ENCODE peak calls at places on chromosomes 3 and 15, in nine cellular contexts. X is AG09309, K is heart right ventricle, M is K562, G is A549, S is NB4, Q is body of pancreas, U is esophagus muscularis mucosa, T is cardiac fibroblast. P is an unnamed sample.

GRCh38 chr3:94716326-94717018 is 653.6 kb downstream of the NSUN3 start:
- DNase-seq in T (peak), G (peak), X (no peak), U (no peak), M (no peak), Q (peak), S (no peak), K (no peak), P (no peak)

GRCh38 chr15:41105348-41106334 is 10.4 kb downstream of the INO80 start:
- DNase-seq in M (no peak), K (no peak), X (no peak), S (peak), U (no peak), T (no peak), G (no peak), Q (no peak), P (no peak)

GRCh38 chr15:49045691-49046112 is 544 bp downstream of the SECISBP2L start:
- DNase-seq in M (no peak), X (no peak), G (peak), Q (no peak), U (no peak), T (peak), S (peak), K (peak), P (peak)

GRCh38 chr3:62982795-62983455 is 107.7 kb upstream of the CADPS start:
- DNase-seq in U (no peak), G (no peak), S (no peak), T (no peak), K (no peak), Q (no peak), X (no peak), M (no peak), P (no peak)

GRCh38 chr15:71761649-71762048 is 48.7 kb upstream of the NR2E3 start:
- DNase-seq in U (no peak), X (peak), G (peak), K (no peak), Q (no peak), T (peak), M (no peak), S (peak), P (peak)

GRCh38 chr15:69729167-69729748 is 276.6 kb downstream of the RPLP1 start:
- DNase-seq in S (peak), M (peak), T (peak), Q (peak), G (no peak), X (no peak), U (no peak), K (peak), P (peak)

GRCh38 chr3:131072845-131073244 is 46.2 kb downstream of the NEK11 start:
- DNase-seq in K (peak), U (no peak), G (no peak), X (no peak), Q (no peak), M (no peak), S (peak), T (peak), P (peak)

GRCh38 chr3:179995406-179995805 is 41.3 kb downstream of the PEX5L start:
- DNase-seq in Q (no peak), M (no peak), U (no peak), X (no peak), G (no peak), S (no peak), T (no peak), K (no peak), P (no peak)

GRCh38 chr3:113741086-113741485 is 5.0 kb downstream of the NAA50 start:
- DNase-seq in S (no peak), G (no peak), T (no peak), U (no peak), M (no peak), Q (no peak), K (no peak), X (no peak), P (no peak)

GRCh38 chr3:196948442-196949365 is 6.4 kb upstream of the NCBP2 start:
- DNase-seq in K (no peak), U (no peak), G (no peak), T (no peak), S (peak), Q (no peak), X (no peak), M (peak), P (no peak)

GRCh38 chr15:89649716-89650115 is 5.6 kb downstream of the KIF7 start:
- DNase-seq in K (no peak), M (no peak), G (no peak), X (no peak), T (no peak), U (no peak), S (no peak), Q (no peak), P (no peak)

GRCh38 chr3:190319660-190320059 is 2.6 kb downstream of the CLDN1 start:
- DNase-seq in K (no peak), X (no peak), T (no peak), S (no peak), M (no peak), Q (peak), G (no peak), U (no peak), P (no peak)

GRCh38 chr15:101045835-101046691 is 126.9 kb downstream of the LRRK1 start:
- DNase-seq in S (no peak), U (peak), X (no peak), Q (no peak), G (no peak), M (no peak), K (peak), T (no peak), P (no peak)

GRCh38 chr3:16398542-16399126 is 114.9 kb downstream of the RFTN1 start:
- DNase-seq in M (no peak), S (no peak), U (no peak), X (no peak), G (no peak), K (no peak), T (no peak), Q (no peak), P (no peak)

GRCh38 chr3:155423526-155423925 is 130.0 kb upstream of the STRIT1 start:
- DNase-seq in M (no peak), X (no peak), T (no peak), S (peak), Q (no peak), G (no peak), K (no peak), U (peak), P (no peak)

GRCh38 chr15:101140697-101141065 is 111.2 kb downstream of the CHSY1 start:
- DNase-seq in X (no peak), T (no peak), S (no peak), Q (no peak), K (no peak), U (no peak), G (no peak), M (no peak), P (no peak)

GRCh38 chr15:22918056-22918455 is 62.1 kb downstream of the CYFIP1 start:
- DNase-seq in K (no peak), G (peak), M (no peak), U (no peak), X (no peak), T (peak), S (peak), Q (no peak), P (peak)

GRCh38 chr3:98058244-98058960 is 23.3 kb upstream of the GABRR3 start:
- DNase-seq in K (no peak), S (peak), T (no peak), X (no peak), Q (no peak), M (no peak), G (no peak), U (no peak), P (no peak)

GRCh38 chr3:164418426-164418825 is 659.9 kb downstream of the SI start:
- DNase-seq in G (no peak), S (no peak), U (no peak), T (no peak), Q (no peak), M (no peak), X (no peak), K (no peak), P (no peak)

GRCh38 chr15:73368301-73369072 is at the start of gene HCN4:
- DNase-seq in X (no peak), U (no peak), G (no peak), Q (peak), T (no peak), S (no peak), K (no peak), M (peak), P (no peak)

GRCh38 chr3:129688310-129688895 is 81.9 kb upstream of the PLXND1 start:
- DNase-seq in M (no peak), S (no peak), X (no peak), Q (peak), U (peak), T (peak), K (peak), G (peak), P (peak)

GRCh38 chr15:70453238-70453637 is 310.1 kb downstream of the UACA start:
- DNase-seq in G (no peak), X (no peak), U (no peak), T (no peak), Q (no peak), K (no peak), S (peak), M (no peak), P (no peak)

GRCh38 chr3:119368243-119368800 is 74.1 kb downstream of the ARHGAP31 start:
- DNase-seq in S (no peak), M (no peak), T (no peak), Q (no peak), K (no peak), U (no peak), G (no peak), X (no peak), P (no peak)

GRCh38 chr3:76859596-76859995 is 180.3 kb upstream of the ROBO2 start:
- DNase-seq in S (peak), G (no peak), X (no peak), M (no peak), Q (no peak), U (no peak), T (no peak), K (no peak), P (peak)

GRCh38 chr3:195041871-195042740 is 228.9 kb downstream of the XXYLT1 start:
- DNase-seq in T (no peak), S (peak), X (no peak), K (no peak), U (no peak), M (no peak), G (no peak), Q (no peak), P (no peak)

GRCh38 chr15:36407647-36408046 is 171.8 kb upstream of the CDIN1 start:
- DNase-seq in T (peak), Q (no peak), G (no peak), U (no peak), S (no peak), K (no peak), M (peak), X (peak), P (peak)

GRCh38 chr15:92883643-92884458 is 16.3 kb upstream of the CHD2 start:
- DNase-seq in S (peak), Q (no peak), K (no peak), X (no peak), T (peak), U (no peak), M (no peak), G (peak), P (no peak)

GRCh38 chr15:73244333-73244732 is 124.4 kb downstream of the HCN4 start:
- DNase-seq in S (peak), X (no peak), M (peak), U (no peak), G (peak), T (no peak), Q (no peak), K (no peak), P (no peak)

GRCh38 chr3:126081618-126082333 is 2.1 kb downstream of the SLC41A3 start:
- DNase-seq in Q (peak), S (peak), U (peak), M (peak), T (peak), K (no peak), G (peak), X (no peak), P (peak)

GRCh38 chr15:76204558-76204845 is 106.8 kb downstream of the ETFA start:
- DNase-seq in X (no peak), T (no peak), M (no peak), K (no peak), Q (no peak), G (no peak), U (no peak), S (no peak), P (no peak)

GRCh38 chr15:67840747-67841634 is 1.1 kb upstream of the RNU6-1 start:
- DNase-seq in X (no peak), G (peak), S (peak), K (no peak), T (peak), Q (peak), U (no peak), M (peak), P (no peak)

GRCh38 chr3:131020122-131020693 is 6.4 kb downstream of the ASTE1 start:
- DNase-seq in M (no peak), X (no peak), G (no peak), K (no peak), Q (no peak), S (peak), T (no peak), U (no peak), P (no peak)

GRCh38 chr3:25171118-25171912 is 256.7 kb upstream of the RARB start:
- DNase-seq in M (no peak), K (no peak), X (no peak), T (no peak), Q (no peak), G (no peak), U (no peak), S (no peak), P (no peak)

GRCh38 chr15:73632670-73633058 is 525 bp downstream of the NPTN start:
- DNase-seq in Q (no peak), T (no peak), S (peak), U (no peak), G (no peak), X (no peak), K (no peak), M (no peak), P (no peak)

GRCh38 chr3:181851063-181851462 is 139.3 kb downstream of the SOX2 start:
- DNase-seq in K (no peak), G (peak), M (no peak), X (no peak), T (no peak), Q (no peak), S (no peak), U (no peak), P (no peak)

GRCh38 chr3:49940667-49941249 is 808 bp downstream of the RBM6 start:
- DNase-seq in Q (no peak), K (no peak), T (no peak), M (no peak), G (no peak), S (peak), U (no peak), X (no peak), P (no peak)

GRCh38 chr3:52225452-52226228 is at the start of gene TLR9:
- DNase-seq in T (no peak), S (peak), U (no peak), G (no peak), X (no peak), M (no peak), K (no peak), Q (no peak), P (no peak)

GRCh38 chr3:141529256-141530132 is 42.7 kb downstream of the RASA2 start:
- DNase-seq in X (no peak), T (no peak), S (no peak), M (no peak), Q (no peak), K (no peak), G (no peak), U (no peak), P (no peak)
- H3K4me3 ChIP-seq in X (no peak), T (no peak), S (no peak), M (no peak), Q (no peak), K (no peak), G (no peak), U (no peak), P (no peak)

GRCh38 chr3:169868369-169868768 is 1.4 kb downstream of the LRRC31 start:
- DNase-seq in X (no peak), U (no peak), K (no peak), G (no peak), Q (no peak), T (no peak), M (no peak), S (no peak), P (no peak)
- TF ChIP-seq CTCF in X (no peak), U (no peak), K (no peak), G (no peak), Q (no peak), T (no peak), M (no peak), S (no peak), P (no peak)

DNA sequence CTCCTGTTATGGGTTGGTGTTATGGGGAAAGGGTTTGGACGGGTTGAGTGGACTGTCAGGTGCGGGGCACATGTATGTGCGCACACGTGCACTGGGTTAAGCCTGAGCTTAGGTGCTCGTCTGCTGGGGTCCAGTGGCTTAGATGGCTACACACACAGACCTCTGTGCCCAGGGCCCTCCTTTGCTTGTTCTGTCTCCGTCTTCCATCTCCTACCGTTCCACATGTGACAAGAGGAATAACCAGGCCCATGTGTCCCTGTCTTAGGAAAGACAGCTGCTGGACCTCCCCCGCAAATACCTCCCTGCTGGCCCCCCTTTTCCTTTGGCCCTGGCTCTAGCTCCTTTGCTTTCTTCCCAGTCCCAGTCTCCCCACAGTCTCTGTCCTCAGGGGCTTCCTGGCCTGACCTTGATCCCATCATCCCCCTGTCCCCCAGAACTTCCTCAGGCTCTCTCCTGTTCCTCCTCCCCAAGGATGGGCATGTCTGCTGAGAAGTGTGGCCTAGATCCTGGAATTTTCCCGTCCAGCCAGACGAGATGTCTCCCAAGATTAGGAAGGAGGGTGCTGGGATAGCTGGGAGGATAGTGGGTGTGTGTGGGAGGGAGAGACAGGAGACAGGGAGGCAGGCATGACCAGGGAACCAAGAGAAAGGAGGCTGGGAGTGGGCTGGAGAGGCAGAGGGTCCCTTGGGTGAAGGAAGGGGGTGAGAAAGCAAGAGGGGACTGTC is 805 bp upstream of the THPO start:
- DNase-seq in X (no peak), Q (no peak), U (no peak), K (no peak), G (no peak), M (peak), T (no peak), S (no peak), P (no peak)
- H3K4me3 ChIP-seq in X (no peak), Q (no peak), U (no peak), K (peak), G (no peak), M (no peak), T (no peak), S (no peak), P (no peak)

GRCh38 chr3:33954956-33955355 is 156.5 kb downstream of the PDCD6IP start:
- DNase-seq in S (peak), G (peak), M (no peak), T (peak), K (no peak), X (no peak), Q (no peak), U (peak), P (peak)
- TF ChIP-seq CTCF in S (peak), G (peak), M (peak), T (peak), K (no peak), X (peak), Q (no peak), U (no peak), P (no peak)

GRCh38 chr15:53884441-53884840 is 93.8 kb upstream of the UNC13C start:
- DNase-seq in Q (no peak), S (no peak), K (no peak), X (no peak), G (no peak), T (no peak), M (no peak), U (no peak), P (no peak)
- H3K4me3 ChIP-seq in Q (no peak), S (no peak), K (no peak), X (no peak), G (no peak), T (no peak), M (no peak), U (no peak), P (no peak)

GRCh38 chr3:40847571-40847992 is 322.8 kb downstream of the ZNF621 start:
- DNase-seq in T (peak), K (peak), M (no peak), X (no peak), S (no peak), U (no peak), G (no peak), Q (no peak), P (peak)
- TF ChIP-seq CTCF in T (no peak), K (no peak), M (no peak), X (no peak), S (no peak), U (no peak), G (no peak), Q (no peak), P (peak)

GRCh38 chr3:171451915-171452707 is 8.1 kb downstream of the TNIK start:
- DNase-seq in U (no peak), S (no peak), K (no peak), X (no peak), Q (no peak), M (no peak), T (no peak), G (no peak), P (no peak)

GRCh38 chr3:171453175-171453868 is 6.9 kb downstream of the TNIK start:
- DNase-seq in M (peak), S (peak), G (no peak), Q (no peak), K (no peak), U (no peak), X (no peak), T (no peak), P (no peak)

GRCh38 chr3:171455603-171456550 is 4.3 kb downstream of the TNIK start:
- DNase-seq in Q (peak), T (no peak), X (no peak), K (peak), M (no peak), U (no peak), G (no peak), S (no peak), P (no peak)

GRCh38 chr3:171456765-171457164 is 3.4 kb downstream of the TNIK start:
- DNase-seq in T (no peak), S (no peak), Q (no peak), M (no peak), K (no peak), X (no peak), G (no peak), U (no peak), P (no peak)

GRCh38 chr3:171454026-171454425 is 6.2 kb downstream of the TNIK start:
- DNase-seq in Q (no peak), K (no peak), M (no peak), S (no peak), T (no peak), X (no peak), G (no peak), U (no peak), P (no peak)
- H3K4me3 ChIP-seq in Q (no peak), K (no peak), M (no peak), S (no peak), T (no peak), X (no peak), G (no peak), U (no peak), P (no peak)

DNA sequence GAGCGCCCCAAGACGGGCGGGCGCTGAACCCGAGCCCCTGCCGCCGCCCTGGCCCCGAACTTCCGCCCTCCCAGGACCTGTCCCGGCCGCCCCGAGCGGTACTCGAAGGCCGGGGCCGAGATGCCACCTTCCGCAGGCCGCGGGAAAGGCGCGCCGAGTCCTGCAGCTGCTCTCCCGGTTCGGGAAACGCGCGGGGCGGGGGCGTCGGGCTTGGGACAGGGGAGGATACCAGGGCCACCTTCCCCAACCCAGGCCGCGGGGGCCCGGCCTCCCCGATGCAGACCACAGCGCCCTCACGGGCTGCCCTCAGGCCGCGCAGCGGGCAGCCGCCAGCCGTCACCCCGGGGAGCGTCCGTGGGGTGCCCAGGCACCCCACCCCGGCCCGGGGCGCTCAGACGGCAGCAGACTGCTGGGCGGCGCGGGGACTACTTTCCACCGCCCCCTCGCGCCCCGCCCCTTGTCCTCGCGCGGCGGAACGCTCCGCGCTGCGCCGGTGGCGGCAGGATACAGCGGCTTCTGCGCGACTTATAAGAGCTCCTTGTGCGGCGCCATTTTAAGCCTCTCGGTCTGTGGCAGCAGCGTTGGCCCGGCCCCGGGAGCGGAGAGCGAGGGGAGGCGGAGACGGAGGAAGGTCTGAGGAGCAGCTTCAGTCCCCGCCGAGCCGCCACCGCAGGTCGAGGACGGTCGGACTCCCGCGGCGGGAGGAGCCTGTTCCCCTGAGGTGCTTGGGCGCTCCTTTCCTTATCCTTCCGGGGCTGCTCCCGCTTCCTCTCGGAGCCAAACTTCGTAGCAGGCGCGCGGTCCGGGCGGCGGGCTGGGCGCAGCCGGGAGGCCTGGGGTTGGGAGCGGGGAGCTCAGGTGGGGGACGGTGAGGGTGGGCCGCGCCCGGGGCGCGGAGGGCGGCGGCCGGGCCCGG is at the start of gene CTNNB1:
- DNase-seq in T (peak), M (peak), G (peak), K (peak), S (peak), Q (peak), X (peak), U (peak), P (peak)
- TF ChIP-seq CTCF in T (no peak), M (no peak), G (no peak), K (no peak), S (no peak), Q (no peak), X (no peak), U (no peak), P (no peak)